ENCODE peak calls at places on chromosomes 3 and 15, in nine cellular contexts. L is endodermal cell, C is hepatocyte, Z is tibial nerve, N is bronchial epithelial cell, S is A673, V is heart right ventricle, O is IMR-90, A is GM20000. B is an unnamed sample.
A peak's percentile ranks its signal among the peaks of the same experiment; 100 is the strongest.

GRCh38 chr15:31366169-31366734 is 39.6 kb downstream of the KLF13 start:
- DNase-seq in A (no peak), L (peak; percentile 71), S (peak; percentile 55), V (peak; percentile 55), Z (peak; percentile 54), N (no peak), O (no peak), C (no peak), B (no peak)

GRCh38 chr3:24963762-24964625 is 464.1 kb upstream of the RARB start:
- DNase-seq in V (no peak), C (peak; percentile 63), Z (no peak), N (peak; percentile 32), S (peak; percentile 33), O (peak; percentile 17), A (no peak), L (no peak), B (peak; percentile 8)

GRCh38 chr15:63337046-63337445 is 44.6 kb downstream of the CA12 start:
- DNase-seq in A (no peak), O (no peak), N (no peak), S (no peak), C (no peak), Z (no peak), V (no peak), L (no peak), B (no peak)

GRCh38 chr3:174125267-174125844 is 727.8 kb downstream of the NLGN1 start:
- DNase-seq in S (peak; percentile 61), C (peak; percentile 44), Z (no peak), V (no peak), O (peak; percentile 65), N (peak; percentile 40), L (peak; percentile 66), A (peak; percentile 2), B (peak; percentile 18)

GRCh38 chr3:18968120-18968519 is 180.2 kb upstream of the KCNH8 start:
- DNase-seq in N (peak; percentile 9), A (no peak), S (no peak), Z (no peak), V (no peak), O (no peak), L (no peak), C (peak; percentile 23), B (no peak)

GRCh38 chr3:72295276-72295973 is 510.5 kb upstream of the PROK2 start:
- DNase-seq in A (no peak), L (no peak), N (peak; percentile 49), V (no peak), C (no peak), S (no peak), Z (no peak), O (no peak), B (peak; percentile 22)

GRCh38 chr3:57815034-57815433 is 58.9 kb downstream of the SLMAP start:
- DNase-seq in A (no peak), Z (no peak), N (no peak), V (no peak), L (no peak), C (no peak), S (no peak), O (no peak), B (no peak)

GRCh38 chr3:184471439-184471838 is 90.1 kb upstream of the EPHB3 start:
- DNase-seq in L (peak; percentile 13), N (no peak), C (no peak), O (no peak), Z (no peak), S (no peak), A (no peak), V (no peak), B (no peak)

GRCh38 chr3:174440741-174441587 is 418.2 kb upstream of the NAALADL2 start:
- DNase-seq in S (peak; percentile 90), L (peak; percentile 94), O (peak; percentile 92), V (peak; percentile 82), N (peak; percentile 79), Z (peak; percentile 65), A (peak; percentile 37), C (peak; percentile 95), B (peak; percentile 83)

GRCh38 chr3:126488205-126488604 is 12.5 kb upstream of the ZXDC start:
- DNase-seq in V (no peak), A (no peak), C (no peak), L (peak; percentile 56), Z (no peak), N (no peak), S (peak; percentile 27), O (no peak), B (no peak)

GRCh38 chr3:185175370-185175987 is 22.6 kb upstream of the C3orf70 start:
- DNase-seq in C (peak; percentile 73), O (peak; percentile 22), A (peak; percentile 59), L (peak; percentile 77), S (peak; percentile 18), V (peak; percentile 68), N (no peak), Z (peak; percentile 52), B (no peak)

GRCh38 chr15:25094519-25094918 is 139.7 kb downstream of the SNRPN start:
- DNase-seq in C (no peak), V (no peak), S (no peak), N (no peak), L (peak; percentile 22), Z (no peak), O (no peak), A (no peak), B (no peak)

DNA sequence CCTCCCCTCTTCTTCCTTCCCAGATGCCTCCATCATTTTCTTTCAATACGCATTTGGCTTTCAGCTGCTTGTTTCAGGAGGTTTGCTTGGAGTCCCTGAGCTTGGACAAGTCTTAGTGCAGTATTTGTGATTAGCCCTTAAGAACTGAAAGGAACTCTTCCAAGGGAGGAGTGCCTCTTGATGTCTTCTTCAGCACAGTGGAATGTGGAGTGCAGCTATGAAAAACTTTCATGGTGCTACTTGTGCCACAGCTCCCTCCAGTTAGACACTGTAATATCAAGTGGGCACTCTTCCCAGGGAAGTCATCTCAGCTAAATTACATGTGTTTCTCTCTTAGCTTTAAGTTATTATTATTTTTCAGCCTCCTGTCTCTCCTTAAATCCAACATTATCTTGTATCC is 173.1 kb downstream of the NECTIN3 start:
- DNase-seq in A (no peak), L (no peak), O (peak; percentile 24), V (no peak), C (no peak), Z (no peak), S (no peak), N (no peak), B (no peak)
- TF ChIP-seq CTCF in A (no peak), L (no peak), O (no peak), V (no peak), C (no peak), Z (no peak), S (no peak), N (no peak), B (no peak)

DNA sequence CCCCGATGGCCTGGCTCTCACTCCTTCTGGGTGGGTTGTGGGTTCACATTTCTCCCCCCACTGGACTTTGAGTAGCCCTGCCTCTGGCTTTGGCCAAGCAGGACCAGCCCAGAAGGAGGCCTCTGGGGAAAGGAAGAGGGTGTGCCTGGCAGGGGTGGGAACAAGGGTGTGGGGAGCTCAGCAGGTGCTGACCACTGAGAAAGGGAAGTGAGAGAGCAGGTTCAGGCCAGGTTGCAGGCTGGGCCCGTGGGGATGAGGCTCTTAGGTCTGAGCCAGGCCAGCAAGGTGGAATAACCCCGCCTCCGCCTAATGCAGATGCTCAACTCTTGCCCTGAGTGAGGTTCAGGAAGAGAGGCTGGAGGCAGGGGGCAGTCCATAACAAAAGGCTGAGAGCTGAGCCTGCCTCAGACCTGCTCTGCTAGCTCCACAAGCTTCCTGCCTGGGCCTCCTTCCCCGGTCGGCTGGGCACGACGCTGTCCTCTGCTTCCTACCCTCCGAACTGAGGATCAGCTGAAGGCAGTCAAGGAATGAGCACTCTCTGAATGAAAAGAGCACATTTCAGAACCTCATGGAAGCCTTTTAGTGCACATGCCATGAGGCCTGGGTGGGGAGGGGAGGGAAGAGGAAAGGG is 82.7 kb downstream of the TLE3 start:
- DNase-seq in Z (no peak), V (no peak), O (no peak), A (peak; percentile 86), L (peak; percentile 91), S (no peak), C (no peak), N (no peak), B (no peak)
- TF ChIP-seq CTCF in Z (no peak), V (no peak), O (no peak), A (no peak), L (peak; percentile 32), S (no peak), C (no peak), N (no peak), B (no peak)

GRCh38 chr3:21839592-21839991 is 88.6 kb upstream of the ZNF385D start:
- DNase-seq in Z (peak; percentile 5), L (no peak), N (peak; percentile 1), O (peak; percentile 53), C (peak; percentile 16), S (no peak), A (no peak), V (no peak), B (peak; percentile 78)
- TF ChIP-seq CTCF in Z (no peak), L (peak; percentile 60), N (peak; percentile 9), O (no peak), C (peak; percentile 33), S (no peak), A (no peak), V (peak; percentile 52), B (peak; percentile 70)

GRCh38 chr3:10763817-10764313 is 52.2 kb upstream of the SLC6A11 start:
- DNase-seq in V (no peak), S (no peak), A (no peak), C (no peak), N (no peak), L (peak; percentile 43), O (no peak), Z (no peak), B (no peak)

GRCh38 chr3:10762611-10763247 is 53.3 kb upstream of the SLC6A11 start:
- DNase-seq in N (no peak), S (no peak), V (no peak), C (no peak), O (no peak), A (no peak), L (peak; percentile 24), Z (no peak), B (no peak)

GRCh38 chr3:10766049-10766705 is 49.9 kb upstream of the SLC6A11 start:
- DNase-seq in L (peak; percentile 19), A (no peak), O (no peak), C (no peak), V (no peak), S (no peak), N (no peak), Z (no peak), B (no peak)

GRCh38 chr3:10763248-10763620 is 52.8 kb upstream of the SLC6A11 start:
- DNase-seq in N (no peak), O (no peak), S (no peak), V (no peak), Z (no peak), L (no peak), A (no peak), C (no peak), B (no peak)

DNA sequence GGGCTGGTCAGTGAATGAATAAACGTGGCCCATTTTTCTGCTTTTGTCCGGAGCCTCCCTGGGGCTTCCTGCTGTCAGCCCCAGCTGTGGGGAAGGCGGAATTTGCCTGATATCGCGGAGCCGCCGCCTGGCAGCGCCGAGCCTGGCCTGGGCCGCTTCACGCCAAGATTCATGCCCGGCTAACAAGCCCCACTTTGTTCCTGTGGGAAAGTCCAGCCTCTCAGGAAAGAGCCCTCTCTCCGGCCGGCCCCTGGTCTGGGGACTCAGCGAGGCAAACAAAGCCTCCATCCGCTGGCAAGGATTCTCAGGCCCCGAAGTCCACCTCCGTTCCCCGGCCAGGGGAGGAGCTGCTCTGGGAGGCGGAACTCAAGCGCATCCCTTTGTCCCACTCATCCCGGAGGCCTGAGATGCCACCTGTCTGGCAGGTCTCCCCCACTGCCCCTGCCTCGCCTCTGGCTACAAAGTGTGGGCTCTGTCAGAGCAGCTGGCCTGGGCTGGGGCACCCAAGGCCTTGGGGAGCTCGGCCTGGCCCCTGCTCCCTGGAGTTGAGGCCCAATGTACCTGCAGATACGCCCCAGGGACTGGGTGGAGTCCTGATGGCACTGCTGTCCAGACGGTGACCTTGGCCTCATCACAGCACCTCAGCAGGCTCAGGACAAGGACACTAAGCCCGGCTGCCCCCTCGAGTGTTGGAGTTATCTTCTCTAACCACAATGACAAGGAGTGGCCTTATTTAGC is 51.5 kb upstream of the SLC6A11 start:
- DNase-seq in L (peak; percentile 56), V (no peak), N (no peak), O (no peak), Z (no peak), A (no peak), S (no peak), C (no peak), B (no peak)
- TF ChIP-seq CTCF in L (no peak), V (no peak), N (no peak), O (no peak), Z (no peak), A (no peak), S (no peak), C (no peak), B (no peak)

B was measured in AG09319.